ENCODE peak calls at places on chromosomes 13 and 19, in seven cellular contexts. K is cardiac fibroblast; X is AG09319; P is cardiac muscle cell; I is Panc1; T is psoas muscle; N is stimulated activated CD4-positive, alpha-beta T cell treated with anti-CD3 and anti-CD28 coated beads, TNF-alpha, amount 100 ng/mL, for 48 hours. B is an unnamed sample.

GRCh38 chr13:45943965-45944364 is 92.4 kb upstream of the SIAH3 start:
- DNase-seq in K (no peak), X (no peak), P (peak; percentile 45), I (no peak), T (no peak), N (no peak), B (no peak)

GRCh38 chr13:41250993-41251392 is 12.4 kb downstream of the MTRF1 start:
- DNase-seq in K (no peak), X (no peak), P (no peak), I (no peak), T (no peak), N (no peak), B (no peak)

GRCh38 chr19:53333071-53333465 is 481 bp upstream of the ZNF845 start:
- DNase-seq in K (no peak), X (no peak), P (no peak), I (no peak), T (peak; percentile 29), N (no peak), B (no peak)

GRCh38 chr19:34188388-34188787 is 16.1 kb downstream of the LSM14A start:
- DNase-seq in K (peak; percentile 19), X (no peak), P (peak; percentile 23), I (no peak), T (no peak), N (no peak), B (no peak)

GRCh38 chr19:18594824-18595373 is 6.3 kb downstream of the REX1BD start:
- DNase-seq in K (no peak), X (no peak), P (no peak), I (no peak), T (no peak), N (no peak), B (no peak)

GRCh38 chr19:28633223-28634030 is 579.5 kb downstream of the UQCRFS1 start:
- DNase-seq in K (peak; percentile 85), X (peak; percentile 7), P (peak; percentile 77), I (peak; percentile 15), T (peak; percentile 41), N (peak; percentile 11), B (no peak)

GRCh38 chr19:18306209-18306902 is 16.5 kb downstream of the LSM4 start:
- DNase-seq in K (no peak), X (no peak), P (no peak), I (no peak), T (no peak), N (no peak), B (no peak)

GRCh38 chr19:39563408-39563807 is 23.4 kb upstream of the EID2 start:
- DNase-seq in K (peak; percentile 85), X (no peak), P (peak; percentile 3), I (peak; percentile 81), T (no peak), N (no peak), B (no peak)

GRCh38 chr13:99386911-99387788 is 80.0 kb upstream of the GPR183 start:
- DNase-seq in K (peak; percentile 46), X (no peak), P (peak; percentile 25), I (peak; percentile 32), T (peak; percentile 46), N (peak; percentile 82), B (no peak)

GRCh38 chr19:8321760-8322637 is 703 bp downstream of the RPS28 start:
- DNase-seq in K (peak; percentile 20), X (no peak), P (no peak), I (no peak), T (no peak), N (no peak), B (no peak)

GRCh38 chr19:18044825-18045304 is 36.9 kb downstream of the ARRDC2 start:
- DNase-seq in K (peak; percentile 71), X (no peak), P (peak; percentile 76), I (no peak), T (peak; percentile 72), N (peak; percentile 80), B (no peak)

GRCh38 chr19:10419200-10419645 is 1.1 kb upstream of the PDE4A start:
- DNase-seq in K (no peak), X (no peak), P (no peak), I (no peak), T (no peak), N (no peak), B (no peak)

GRCh38 chr19:7925171-7925837 is 631 bp downstream of the CTXN1 start:
- DNase-seq in K (peak; percentile 67), X (no peak), P (peak; percentile 77), I (no peak), T (peak; percentile 80), N (peak; percentile 62), B (no peak)

GRCh38 chr19:15300533-15301194 is 31.7 kb downstream of the BRD4 start:
- DNase-seq in K (peak; percentile 93), X (peak; percentile 72), P (peak; percentile 83), I (peak; percentile 36), T (no peak), N (no peak), B (no peak)

GRCh38 chr13:114089751-114090400 is 42.5 kb downstream of the RASA3 start:
- DNase-seq in K (no peak), X (no peak), P (no peak), I (no peak), T (no peak), N (no peak), B (no peak)

GRCh38 chr19:5667751-5668271 is 12.5 kb downstream of the MICOS13 start:
- DNase-seq in K (no peak), X (no peak), P (no peak), I (no peak), T (no peak), N (no peak), B (no peak)

GRCh38 chr19:37304190-37304883 is 66.6 kb upstream of the ZNF527 start:
- DNase-seq in K (peak; percentile 9), X (no peak), P (no peak), I (no peak), T (peak; percentile 49), N (no peak), B (no peak)

GRCh38 chr13:110054041-110054440 is 252.9 kb downstream of the COL4A1 start:
- DNase-seq in K (no peak), X (no peak), P (no peak), I (no peak), T (no peak), N (no peak), B (no peak)

GRCh38 chr13:114002771-114003321 is 29.0 kb upstream of the C13orf46 start:
- DNase-seq in K (no peak), X (no peak), P (no peak), I (no peak), T (peak; percentile 10), N (no peak), B (no peak)

GRCh38 chr13:112160558-112160957 is 93.6 kb downstream of the SOX1 start:
- DNase-seq in K (no peak), X (no peak), P (no peak), I (no peak), T (no peak), N (no peak), B (no peak)

GRCh38 chr19:46409146-46409545 is 4.2 kb downstream of the CCDC8 start:
- DNase-seq in K (no peak), X (no peak), P (no peak), I (no peak), T (no peak), N (no peak), B (no peak)

GRCh38 chr19:34540811-34541557 is 59.4 kb downstream of the WTIP start:
- DNase-seq in K (no peak), X (no peak), P (no peak), I (no peak), T (no peak), N (no peak), B (no peak)